ENCODE peak calls at places on chromosomes 3 and 15, in eight cellular contexts. K is activated CD8-positive, alpha-beta memory T cell treated with anti-CD3 and anti-CD28 coated beads, Interleukin-2, amount 50 U/mL, for 48 hours; L is EL; Y is GM13977; M is foreskin keratinocyte; I is Caki2; X is T1000; W is HEK293T. E is an unnamed sample.

GRCh38 chr3:19645093-19645492 is 288.9 kb downstream of the EFHB start:
- DNase-seq in Y (peak), X (no peak), K (no peak), M (peak), I (peak), L (peak), W (no peak), E (peak)

GRCh38 chr3:50121416-50122032 is 32.8 kb downstream of the RBM5 start:
- DNase-seq in L (peak), K (peak), Y (peak), I (peak), M (peak), X (peak), W (peak), E (peak)

GRCh38 chr3:56851966-56852884 is 50.5 kb upstream of the ARHGEF3 start:
- DNase-seq in W (no peak), Y (no peak), L (peak), X (no peak), K (no peak), I (no peak), M (peak), E (no peak)

GRCh38 chr3:151347432-151347831 is 18.1 kb upstream of the P2RY13 start:
- DNase-seq in X (no peak), K (no peak), L (no peak), Y (no peak), I (no peak), W (no peak), M (no peak), E (no peak)

GRCh38 chr3:12120374-12121140 is 38.2 kb downstream of the TIMP4 start:
- DNase-seq in M (no peak), X (no peak), L (no peak), W (no peak), Y (no peak), I (no peak), K (no peak), E (no peak)

GRCh38 chr15:47360296-47360695 is 357.0 kb upstream of the SEMA6D start:
- DNase-seq in I (no peak), L (no peak), W (no peak), X (no peak), Y (no peak), K (no peak), M (no peak), E (no peak)

GRCh38 chr3:101695779-101696372 is 9.4 kb upstream of the RPL24 start:
- DNase-seq in L (peak), X (no peak), I (peak), M (no peak), W (peak), Y (no peak), K (no peak), E (peak)

GRCh38 chr3:16272588-16272987 is 7.6 kb downstream of the OXNAD1 start:
- DNase-seq in Y (no peak), W (no peak), K (no peak), L (no peak), I (no peak), M (no peak), X (no peak), E (no peak)

GRCh38 chr3:23867400-23867799 is 49.4 kb downstream of the NKIRAS1 start:
- DNase-seq in X (no peak), I (no peak), Y (no peak), M (no peak), K (no peak), L (no peak), W (no peak), E (no peak)

GRCh38 chr3:12148183-12148940 is 10.3 kb downstream of the TIMP4 start:
- DNase-seq in X (no peak), K (no peak), M (no peak), I (no peak), Y (no peak), L (no peak), W (no peak), E (no peak)

GRCh38 chr3:165491487-165491886 is 295.3 kb upstream of the SLITRK3 start:
- DNase-seq in Y (no peak), W (no peak), K (no peak), L (no peak), M (peak), X (no peak), I (no peak), E (no peak)

GRCh38 chr3:159620873-159621272 is 367.8 kb upstream of the IL12A start:
- DNase-seq in Y (no peak), M (peak), W (no peak), I (peak), X (no peak), L (peak), K (no peak), E (no peak)

GRCh38 chr15:42736178-42736792 is 643 bp downstream of the CDAN1 start:
- DNase-seq in Y (peak), I (no peak), M (no peak), W (peak), L (peak), K (peak), X (no peak), E (no peak)